ENCODE peak calls at places on chromosome 11, in nine cellular contexts. K is aorta; W is tibial artery; N is heart right ventricle; S is cardiac muscle cell; I is transverse colon; A is naive thymus-derived CD4-positive, alpha-beta T cell; O is stomach; H is body of pancreas. G is an unnamed sample. For H3K36me3, the result is how much of the 10 kb centered on the place peaks cover.

GRCh38 chr11:11843233-11843632 is 1.5 kb downstream of the USP47 start:
- DNase-seq in K (no peak), W (no peak), N (no peak), S (peak), I (no peak), A (peak), O (no peak), H (no peak), G (no peak)

GRCh38 chr11:81869337-81870065 is 864.2 kb downstream of the FAM181B start:
- DNase-seq in K (no peak), W (no peak), N (no peak), S (no peak), I (peak), A (peak), O (peak), H (no peak), G (no peak)

GRCh38 chr11:34105957-34106504 is 602 bp downstream of the NAT10 start:
- DNase-seq in K (no peak), W (no peak), N (no peak), S (no peak), I (no peak), A (no peak), O (no peak), H (no peak), G (no peak)

GRCh38 chr11:12540075-12540685 is 134.0 kb upstream of the TEAD1 start:
- DNase-seq in K (no peak), W (peak), N (no peak), S (no peak), I (no peak), A (no peak), O (no peak), H (no peak), G (peak)

GRCh38 chr11:124640660-124641059 is 18.0 kb downstream of the TBRG1 start:
- DNase-seq in K (no peak), W (no peak), N (no peak), S (no peak), I (no peak), A (no peak), O (no peak), H (no peak), G (no peak)

GRCh38 chr11:121367434-121367833 is 74.9 kb downstream of the SC5D start:
- DNase-seq in K (no peak), W (no peak), N (no peak), S (peak), I (no peak), A (peak), O (no peak), H (no peak), G (no peak)

GRCh38 chr11:93614111-93614784 is 47.2 kb upstream of the CEP295 start:
- DNase-seq in K (no peak), W (no peak), N (no peak), S (no peak), I (no peak), A (peak), O (no peak), H (no peak), G (no peak)

GRCh38 chr11:95767498-95767897 is 22.1 kb downstream of the FAM76B start:
- DNase-seq in K (no peak), W (no peak), N (no peak), S (no peak), I (no peak), A (no peak), O (no peak), H (no peak), G (no peak)

GRCh38 chr11:11977206-11977938 is 31.1 kb downstream of the DKK3 start:
- DNase-seq in K (peak), W (peak), N (peak), S (peak), I (peak), A (no peak), O (peak), H (peak), G (peak)

GRCh38 chr11:44709281-44709562 is 17.5 kb upstream of the TSPAN18 start:
- DNase-seq in K (no peak), W (no peak), N (no peak), S (no peak), I (no peak), A (no peak), O (no peak), H (no peak), G (no peak)

GRCh38 chr11:65041206-65042035 is at the start of gene SAC3D1:
- DNase-seq in K (no peak), W (no peak), N (no peak), S (peak), I (peak), A (no peak), O (peak), H (peak), G (no peak)

GRCh38 chr11:103604310-103604709 is 432.1 kb upstream of the DDI1 start:
- DNase-seq in K (no peak), W (no peak), N (no peak), S (no peak), I (no peak), A (no peak), O (no peak), H (no peak), G (no peak)

GRCh38 chr11:119172513-119172912 is 4.0 kb downstream of the NLRX1 start:
- DNase-seq in K (no peak), W (no peak), N (no peak), S (no peak), I (no peak), A (no peak), O (no peak), H (no peak), G (no peak)

GRCh38 chr11:117851091-117851490 is 25.4 kb downstream of the FXYD6 start:
- DNase-seq in K (peak), W (no peak), N (no peak), S (no peak), I (no peak), A (no peak), O (no peak), H (no peak), G (peak)

GRCh38 chr11:57410287-57410686 is 16.6 kb downstream of the SLC43A3 start:
- DNase-seq in K (no peak), W (no peak), N (no peak), S (no peak), I (no peak), A (no peak), O (no peak), H (no peak), G (no peak)

GRCh38 chr11:67119577-67120391 is 721 bp downstream of the KDM2A start:
- DNase-seq in K (peak), W (peak), N (peak), S (peak), I (peak), A (peak), O (no peak), H (peak), G (no peak)

GRCh38 chr11:117420598-117420997 is 92.9 kb downstream of the CEP164 start:
- DNase-seq in K (peak), W (no peak), N (no peak), S (no peak), I (no peak), A (no peak), O (no peak), H (no peak), G (no peak)

GRCh38 chr11:59463176-59463575 is 6.4 kb downstream of the OR4D6 start:
- DNase-seq in K (no peak), W (no peak), N (no peak), S (no peak), I (no peak), A (no peak), O (no peak), H (no peak), G (no peak)

GRCh38 chr11:46696212-46696558 is 4.2 kb downstream of the ARHGAP1 start:
- DNase-seq in K (no peak), W (peak), N (peak), S (no peak), I (no peak), A (no peak), O (no peak), H (peak), G (no peak)
- H3K36me3 ChIP-seq in K (under half), W (under half), N (under half), S (under half), I (under half), A (under half), O (half or more), H (under half), G (under half)

GRCh38 chr11:86016451-86016850 is 52.4 kb downstream of the PICALM start:
- DNase-seq in K (no peak), W (no peak), N (no peak), S (no peak), I (no peak), A (no peak), O (no peak), H (no peak), G (no peak)

GRCh38 chr11:86015699-86016098 is 53.2 kb downstream of the PICALM start:
- DNase-seq in K (no peak), W (no peak), N (no peak), S (no peak), I (no peak), A (no peak), O (no peak), H (no peak), G (no peak)

GRCh38 chr11:86018249-86018648 is 50.6 kb downstream of the PICALM start:
- DNase-seq in K (no peak), W (no peak), N (no peak), S (no peak), I (no peak), A (no peak), O (no peak), H (no peak), G (no peak)

GRCh38 chr11:86021390-86021789 is 47.5 kb downstream of the PICALM start:
- DNase-seq in K (no peak), W (no peak), N (no peak), S (no peak), I (no peak), A (no peak), O (no peak), H (no peak), G (no peak)
- H3K36me3 ChIP-seq in K (under half), W (under half), N (under half), S (under half), I (under half), A (under half), O (half or more), H (under half), G (half or more)

DNA sequence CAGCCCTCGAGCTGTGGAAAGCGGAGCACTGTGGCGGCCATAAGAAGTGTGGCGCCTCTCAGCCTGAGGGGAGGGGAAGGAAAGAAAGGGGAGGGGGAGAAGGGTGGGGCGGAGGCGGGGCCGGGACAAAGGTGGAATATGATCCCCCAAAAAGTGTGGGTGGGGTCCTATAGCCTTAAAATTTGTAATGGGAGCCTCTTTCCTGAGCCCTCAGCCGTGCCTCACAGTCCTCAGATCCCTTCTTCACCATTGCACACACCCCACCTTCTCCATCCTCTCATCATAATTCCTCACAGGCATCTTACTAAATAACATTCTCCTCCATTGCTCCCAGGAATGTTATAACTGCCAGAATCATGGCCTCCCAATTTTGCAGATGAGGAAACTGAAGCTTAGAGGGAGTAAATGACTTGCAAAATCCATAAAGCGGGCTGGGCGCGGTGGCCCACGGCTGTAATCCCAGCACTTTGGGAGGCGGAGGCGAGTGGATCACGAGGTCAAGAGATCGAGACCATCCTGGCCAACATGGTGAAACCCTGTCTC is 600 bp upstream of the RAB6A start:
- DNase-seq in K (no peak), W (no peak), N (peak), S (no peak), I (peak), A (no peak), O (no peak), H (no peak), G (no peak)
- H3K36me3 ChIP-seq in K (under half), W (under half), N (under half), S (under half), I (under half), A (under half), O (under half), H (under half), G (under half)

GRCh38 chr11:61853698-61854169 is 25.6 kb downstream of the FADS2 start:
- DNase-seq in K (no peak), W (no peak), N (peak), S (no peak), I (no peak), A (no peak), O (no peak), H (no peak), G (no peak)

GRCh38 chr11:61851128-61851899 is 23.2 kb downstream of the FADS2 start:
- DNase-seq in K (no peak), W (no peak), N (peak), S (no peak), I (no peak), A (no peak), O (no peak), H (no peak), G (peak)

GRCh38 chr11:61850687-61851086 is 22.6 kb downstream of the FADS2 start:
- DNase-seq in K (no peak), W (no peak), N (no peak), S (no peak), I (no peak), A (no peak), O (no peak), H (no peak), G (no peak)

GRCh38 chr11:61854206-61854875 is 26.2 kb downstream of the FADS2 start:
- DNase-seq in K (no peak), W (no peak), N (no peak), S (no peak), I (no peak), A (no peak), O (no peak), H (no peak), G (no peak)

DNA sequence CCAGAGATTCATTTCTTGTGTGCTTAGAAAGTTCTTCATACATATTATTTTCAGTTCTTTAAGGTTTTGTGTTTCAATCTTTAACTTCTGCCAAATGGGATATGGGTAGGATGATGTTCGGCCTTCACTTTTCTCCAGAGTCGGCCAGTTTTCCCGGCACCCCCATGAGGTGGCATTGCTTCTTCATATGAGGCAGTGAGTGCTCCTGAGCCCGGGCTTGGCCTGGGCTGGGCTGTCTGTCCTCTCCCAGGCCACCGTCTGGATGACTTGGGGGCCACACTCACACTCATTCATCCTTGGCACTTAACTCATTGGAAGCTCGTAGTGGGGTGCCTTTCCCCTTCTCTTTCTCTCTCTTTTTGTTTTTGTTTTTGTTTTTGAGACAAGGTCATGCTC is 23.8 kb downstream of the FADS2 start:
- DNase-seq in K (no peak), W (no peak), N (no peak), S (no peak), I (no peak), A (no peak), O (no peak), H (no peak), G (no peak)
- H3K36me3 ChIP-seq in K (under half), W (under half), N (under half), S (under half), I (under half), A (under half), O (half or more), H (under half), G (under half)

GRCh38 chr11:46142561-46142960 is 21.3 kb upstream of the PHF21A start:
- DNase-seq in K (no peak), W (no peak), N (no peak), S (no peak), I (no peak), A (no peak), O (no peak), H (no peak), G (no peak)

GRCh38 chr11:46143049-46143806 is 22.0 kb upstream of the PHF21A start:
- DNase-seq in K (no peak), W (no peak), N (no peak), S (no peak), I (no peak), A (no peak), O (no peak), H (no peak), G (no peak)

GRCh38 chr11:46141597-46141996 is 20.3 kb upstream of the PHF21A start:
- DNase-seq in K (no peak), W (no peak), N (no peak), S (no peak), I (no peak), A (no peak), O (no peak), H (no peak), G (no peak)

GRCh38 chr11:46149342-46149741 is 28.1 kb upstream of the PHF21A start:
- DNase-seq in K (no peak), W (no peak), N (no peak), S (no peak), I (no peak), A (no peak), O (no peak), H (no peak), G (no peak)

DNA sequence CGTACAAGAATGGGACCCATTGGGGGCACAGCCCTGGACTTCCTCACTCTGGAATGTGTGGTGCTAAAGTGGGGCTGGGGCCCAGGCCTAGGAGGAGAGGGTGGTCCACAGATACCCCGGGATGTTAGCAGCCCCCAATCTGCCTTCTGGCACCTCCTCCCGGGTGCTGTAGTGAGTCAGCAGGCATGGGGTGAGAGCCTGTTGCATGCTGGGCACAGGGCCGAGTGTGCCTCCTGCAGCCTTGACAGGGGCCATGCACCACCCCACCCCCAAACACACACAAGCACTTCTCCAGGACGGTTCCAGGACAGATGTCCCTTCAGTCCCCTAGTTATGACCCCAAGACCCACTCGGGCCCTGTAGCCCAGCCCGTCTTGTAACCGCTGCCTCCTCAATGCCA is 23.5 kb upstream of the PHF21A start:
- DNase-seq in K (no peak), W (no peak), N (no peak), S (no peak), I (no peak), A (no peak), O (no peak), H (no peak), G (no peak)
- H3K36me3 ChIP-seq in K (under half), W (under half), N (under half), S (under half), I (under half), A (under half), O (under half), H (under half), G (under half)

GRCh38 chr11:63869171-63869591 is 30.3 kb downstream of the MARK2 start:
- DNase-seq in K (peak), W (no peak), N (no peak), S (no peak), I (peak), A (no peak), O (no peak), H (peak), G (no peak)
- H3K36me3 ChIP-seq in K (under half), W (under half), N (under half), S (under half), I (under half), A (under half), O (under half), H (under half), G (under half)

GRCh38 chr11:74870485-74870884 is 78.4 kb downstream of the XRRA1 start:
- DNase-seq in K (no peak), W (no peak), N (no peak), S (no peak), I (no peak), A (no peak), O (no peak), H (no peak), G (no peak)
- H3K36me3 ChIP-seq in K (under half), W (half or more), N (under half), S (under half), I (under half), A (under half), O (half or more), H (under half), G (under half)

GRCh38 chr11:9787981-9788521 is 124.2 kb downstream of the SWAP70 start:
- DNase-seq in K (no peak), W (no peak), N (no peak), S (no peak), I (peak), A (no peak), O (no peak), H (peak), G (no peak)

GRCh38 chr11:9787260-9787659 is 123.4 kb downstream of the SWAP70 start:
- DNase-seq in K (no peak), W (no peak), N (no peak), S (no peak), I (no peak), A (no peak), O (no peak), H (no peak), G (no peak)

GRCh38 chr11:9784602-9785315 is 120.9 kb downstream of the SWAP70 start:
- DNase-seq in K (no peak), W (no peak), N (no peak), S (peak), I (no peak), A (no peak), O (no peak), H (no peak), G (peak)

GRCh38 chr11:9780929-9781328 is 117.1 kb downstream of the SWAP70 start:
- DNase-seq in K (no peak), W (no peak), N (no peak), S (no peak), I (no peak), A (no peak), O (no peak), H (no peak), G (no peak)

GRCh38 chr11:9783986-9784385 is 120.1 kb downstream of the SWAP70 start:
- DNase-seq in K (no peak), W (no peak), N (no peak), S (no peak), I (no peak), A (no peak), O (no peak), H (no peak), G (no peak)
- H3K36me3 ChIP-seq in K (under half), W (half or more), N (under half), S (under half), I (under half), A (under half), O (half or more), H (under half), G (half or more)

GRCh38 chr11:68757711-68758110 is 6.4 kb upstream of the TESMIN start:
- DNase-seq in K (no peak), W (no peak), N (no peak), S (no peak), I (no peak), A (no peak), O (no peak), H (no peak), G (no peak)

GRCh38 chr11:68753300-68753699 is 2.0 kb upstream of the TESMIN start:
- DNase-seq in K (no peak), W (no peak), N (no peak), S (no peak), I (no peak), A (no peak), O (no peak), H (no peak), G (no peak)

GRCh38 chr11:68751331-68751856 is at the start of gene TESMIN:
- DNase-seq in K (peak), W (peak), N (peak), S (peak), I (peak), A (peak), O (peak), H (peak), G (peak)

GRCh38 chr11:68759991-68760390 is 8.7 kb upstream of the TESMIN start:
- DNase-seq in K (peak), W (no peak), N (no peak), S (no peak), I (no peak), A (no peak), O (no peak), H (no peak), G (no peak)

DNA sequence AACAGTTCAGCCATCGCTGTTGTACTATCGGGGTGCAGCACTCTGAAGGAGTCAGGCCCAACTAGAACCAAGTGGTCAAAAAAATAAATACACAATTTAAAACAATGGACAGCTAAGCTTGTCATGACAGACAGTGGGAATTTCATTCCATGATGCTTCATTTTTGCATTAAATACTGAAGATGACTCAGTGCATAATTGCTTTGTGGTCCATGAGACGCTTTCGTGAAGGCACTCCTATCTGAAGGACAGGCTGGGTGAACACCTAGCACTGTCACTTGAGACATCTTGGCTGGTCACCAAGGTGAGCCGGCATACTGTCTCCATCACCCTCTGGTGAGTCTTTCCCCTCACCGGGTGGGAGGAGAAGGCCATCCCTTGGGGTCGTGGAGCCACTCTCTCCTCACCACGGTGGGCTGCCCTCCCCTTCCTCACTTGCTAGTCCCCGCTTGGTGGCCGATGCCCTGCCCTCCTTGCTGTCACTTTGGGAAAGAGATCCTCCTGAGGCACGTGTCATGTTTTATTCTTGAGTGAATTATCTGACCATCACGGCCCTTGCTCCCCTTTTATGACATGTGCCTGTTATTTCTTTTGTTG is 4.9 kb upstream of the TESMIN start:
- DNase-seq in K (peak), W (no peak), N (no peak), S (no peak), I (no peak), A (no peak), O (no peak), H (no peak), G (no peak)
- H3K36me3 ChIP-seq in K (under half), W (half or more), N (under half), S (under half), I (under half), A (under half), O (half or more), H (under half), G (half or more)